ENCODE peak calls at places on chromosome 20, in five cellular contexts. R is neuronal stem cell, L is IMR-90, B is H1, W is H9. A is an unnamed sample.
A peak's percentile ranks its signal among the peaks of the same experiment; 100 is the strongest.

GRCh38 chr20:63008541-63009043 is 1.8 kb upstream of the BHLHE23 start:
- DNase-seq in R (no peak), L (no peak), B (no peak), W (no peak), A (no peak)

GRCh38 chr20:35661013-35661412 is 3.7 kb downstream of the CPNE1 start:
- DNase-seq in R (no peak), L (no peak), B (no peak), W (no peak), A (no peak)

GRCh38 chr20:32326507-32326851 is 31.7 kb upstream of the ASXL1 start:
- DNase-seq in R (no peak), L (peak; percentile 44), B (no peak), W (no peak), A (peak; percentile 26)

GRCh38 chr20:34984756-34985261 is 29.1 kb downstream of the MYH7B start:
- DNase-seq in R (no peak), L (no peak), B (no peak), W (no peak), A (no peak)

GRCh38 chr20:56429496-56429895 is 17.4 kb downstream of the CASS4 start:
- DNase-seq in R (no peak), L (peak; percentile 94), B (no peak), W (no peak), A (peak; percentile 52)

GRCh38 chr20:23265226-23265625 is 85.4 kb upstream of the NXT1 start:
- DNase-seq in R (no peak), L (peak; percentile 41), B (no peak), W (no peak), A (no peak)

GRCh38 chr20:38007526-38007925 is 25.7 kb downstream of the TTI1 start:
- DNase-seq in R (no peak), L (no peak), B (no peak), W (no peak), A (no peak)

GRCh38 chr20:50292324-50293243 is 102.0 kb downstream of the CEBPB start:
- DNase-seq in R (no peak), L (peak; percentile 99), B (no peak), W (peak; percentile 58), A (peak; percentile 98)

GRCh38 chr20:63328716-63329275 is 32.4 kb downstream of the CHRNA4 start:
- DNase-seq in R (no peak), L (no peak), B (no peak), W (no peak), A (no peak)

DNA sequence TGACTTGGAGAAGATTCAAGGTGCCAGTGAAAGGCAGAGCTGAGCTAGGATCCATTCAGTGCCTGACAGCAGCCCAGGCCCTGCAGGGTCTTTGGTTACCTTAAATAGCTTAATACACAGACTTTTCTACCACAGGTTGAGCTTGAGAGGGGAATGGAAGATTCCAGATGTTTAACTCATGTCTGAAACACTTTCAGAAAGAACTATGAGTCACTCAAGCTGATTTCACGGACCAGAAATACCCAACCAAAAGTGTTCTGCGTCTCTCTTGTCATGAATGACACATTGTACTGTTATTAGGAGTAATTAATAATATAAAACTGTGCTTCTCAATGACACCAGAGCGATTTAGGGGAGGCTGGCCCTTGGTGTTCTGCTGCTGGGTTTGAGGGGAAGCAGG is 6.4 kb upstream of the PMEPA1 start:
- DNase-seq in R (no peak), L (peak; percentile 81), B (no peak), W (no peak), A (peak; percentile 50)
- H2BK15ac ChIP-seq in R (no peak overlapping the region), L (peak overlapping the region; percentile 6), B (no peak overlapping the region), W (no peak overlapping the region), A (no peak overlapping the region)

GRCh38 chr20:33900515-33901131 is 89.5 kb downstream of the CHMP4B start:
- DNase-seq in R (peak; percentile 66), L (no peak), B (no peak), W (no peak), A (no peak)
- H2AFZ ChIP-seq in R (peak overlapping the region; percentile 66), L (no peak overlapping the region), B (peak overlapping the region; percentile 88), W (no peak overlapping the region), A (no peak overlapping the region)

GRCh38 chr20:46088409-46089075 is 1.2 kb downstream of the NCOA5 start:
- DNase-seq in R (no peak), L (peak; percentile 8), B (no peak), W (no peak), A (peak; percentile 45)
- H3K4ac ChIP-seq in R (no peak overlapping the region), L (peak overlapping the region; percentile 87), B (no peak overlapping the region), W (no peak overlapping the region), A (no peak overlapping the region)

GRCh38 chr20:57470666-57471495 is 54.1 kb downstream of the CTCFL start:
- DNase-seq in R (no peak), L (no peak), B (no peak), W (no peak), A (no peak)

GRCh38 chr20:57467742-57468141 is 57.2 kb downstream of the CTCFL start:
- DNase-seq in R (no peak), L (no peak), B (no peak), W (no peak), A (no peak)

GRCh38 chr20:57470212-57470522 is 54.8 kb downstream of the CTCFL start:
- DNase-seq in R (no peak), L (no peak), B (no peak), W (no peak), A (no peak)

GRCh38 chr20:57468523-57469417 is 56.2 kb downstream of the CTCFL start:
- DNase-seq in R (no peak), L (no peak), B (no peak), W (no peak), A (no peak)

GRCh38 chr20:57469418-57470211 is 55.3 kb downstream of the CTCFL start:
- DNase-seq in R (no peak), L (no peak), B (no peak), W (no peak), A (no peak)
- H2BK15ac ChIP-seq in R (peak overlapping the region; percentile 50), L (no peak overlapping the region), B (peak overlapping the region; percentile 88), W (no peak overlapping the region), A (no peak overlapping the region)

GRCh38 chr20:17875981-17876385 is 92.6 kb downstream of the SNX5 start:
- DNase-seq in R (no peak), L (no peak), B (no peak), W (peak; percentile 66), A (no peak)
- H2AFZ ChIP-seq in R (peak overlapping the region; percentile 76), L (peak overlapping the region; percentile 85), B (peak overlapping the region; percentile 54), W (no peak overlapping the region), A (no peak overlapping the region)